ENCODE peak calls at places on chromosomes 5 and 9, in eight cellular contexts. One of them, this sample, is unnamed.

GRCh38 chr5:98735806-98736507 is 37.5 kb upstream of the RGMB start:
- DNase-seq in GM12891: no peak
- DNase-seq in sigmoid colon: no peak
- DNase-seq in breast epithelium: no peak
- DNase-seq in HCT116: no peak
- DNase-seq in prostate gland: no peak
- DNase-seq in transverse colon: no peak
- DNase-seq in suprapubic skin: no peak
- DNase-seq in this sample: no peak

GRCh38 chr5:67156976-67157583 is 39.5 kb downstream of the CD180 start:
- DNase-seq in sigmoid colon: no peak
- DNase-seq in breast epithelium: no peak
- DNase-seq in suprapubic skin: no peak
- DNase-seq in transverse colon: peak
- DNase-seq in GM12891: peak
- DNase-seq in HCT116: peak
- DNase-seq in prostate gland: no peak
- DNase-seq in this sample: peak

GRCh38 chr9:27400334-27400875 is 103.5 kb upstream of the EQTN start:
- DNase-seq in HCT116: no peak
- DNase-seq in GM12891: no peak
- DNase-seq in sigmoid colon: no peak
- DNase-seq in transverse colon: no peak
- DNase-seq in breast epithelium: no peak
- DNase-seq in suprapubic skin: no peak
- DNase-seq in prostate gland: no peak
- DNase-seq in this sample: no peak

GRCh38 chr5:180804129-180804601 is 1.6 kb upstream of the MGAT1 start:
- DNase-seq in HCT116: no peak
- DNase-seq in transverse colon: no peak
- DNase-seq in sigmoid colon: peak
- DNase-seq in suprapubic skin: peak
- DNase-seq in prostate gland: no peak
- DNase-seq in GM12891: no peak
- DNase-seq in breast epithelium: no peak
- DNase-seq in this sample: no peak

GRCh38 chr9:114348906-114349482 is 19.3 kb downstream of the ORM2 start:
- DNase-seq in transverse colon: peak
- DNase-seq in prostate gland: no peak
- DNase-seq in GM12891: peak
- DNase-seq in breast epithelium: no peak
- DNase-seq in suprapubic skin: no peak
- DNase-seq in HCT116: peak
- DNase-seq in sigmoid colon: peak
- DNase-seq in this sample: peak

GRCh38 chr5:162565-163337 is 28.5 kb upstream of the LRRC14B start:
- DNase-seq in GM12891: no peak
- DNase-seq in breast epithelium: no peak
- DNase-seq in transverse colon: no peak
- DNase-seq in sigmoid colon: peak
- DNase-seq in prostate gland: no peak
- DNase-seq in HCT116: no peak
- DNase-seq in suprapubic skin: peak
- DNase-seq in this sample: no peak

GRCh38 chr5:136202800-136203199 is 9.8 kb upstream of the SMIM32 start:
- DNase-seq in prostate gland: no peak
- DNase-seq in suprapubic skin: no peak
- DNase-seq in breast epithelium: no peak
- DNase-seq in GM12891: no peak
- DNase-seq in HCT116: no peak
- DNase-seq in transverse colon: no peak
- DNase-seq in sigmoid colon: no peak
- DNase-seq in this sample: no peak

GRCh38 chr5:32387176-32387575 is 57.4 kb downstream of the ZFR start:
- DNase-seq in suprapubic skin: no peak
- DNase-seq in breast epithelium: no peak
- DNase-seq in transverse colon: no peak
- DNase-seq in GM12891: no peak
- DNase-seq in HCT116: no peak
- DNase-seq in prostate gland: no peak
- DNase-seq in sigmoid colon: no peak
- DNase-seq in this sample: no peak

GRCh38 chr5:38697013-38697412 is 140.6 kb upstream of the LIFR start:
- DNase-seq in transverse colon: no peak
- DNase-seq in breast epithelium: no peak
- DNase-seq in prostate gland: no peak
- DNase-seq in sigmoid colon: no peak
- DNase-seq in HCT116: no peak
- DNase-seq in suprapubic skin: no peak
- DNase-seq in GM12891: no peak
- DNase-seq in this sample: no peak

GRCh38 chr5:7471710-7472109 is 75.8 kb downstream of the ADCY2 start:
- DNase-seq in GM12891: no peak
- DNase-seq in prostate gland: no peak
- DNase-seq in HCT116: no peak
- DNase-seq in transverse colon: no peak
- DNase-seq in breast epithelium: no peak
- DNase-seq in sigmoid colon: no peak
- DNase-seq in suprapubic skin: no peak
- DNase-seq in this sample: no peak

GRCh38 chr5:58317808-58318207 is 142.1 kb downstream of the PLK2 start:
- DNase-seq in transverse colon: no peak
- DNase-seq in HCT116: no peak
- DNase-seq in breast epithelium: no peak
- DNase-seq in GM12891: no peak
- DNase-seq in suprapubic skin: no peak
- DNase-seq in sigmoid colon: no peak
- DNase-seq in prostate gland: no peak
- DNase-seq in this sample: no peak

GRCh38 chr9:93896496-93897033 is 58.6 kb downstream of the BARX1 start:
- DNase-seq in breast epithelium: no peak
- DNase-seq in prostate gland: no peak
- DNase-seq in transverse colon: peak
- DNase-seq in suprapubic skin: peak
- DNase-seq in HCT116: no peak
- DNase-seq in GM12891: no peak
- DNase-seq in sigmoid colon: peak
- DNase-seq in this sample: no peak

GRCh38 chr9:95852059-95853032 is 23.1 kb upstream of the ERCC6L2 start:
- DNase-seq in suprapubic skin: no peak
- DNase-seq in sigmoid colon: no peak
- DNase-seq in breast epithelium: no peak
- DNase-seq in GM12891: no peak
- DNase-seq in prostate gland: no peak
- DNase-seq in transverse colon: no peak
- DNase-seq in HCT116: no peak
- DNase-seq in this sample: no peak

GRCh38 chr9:111301195-111301594 is 28.8 kb downstream of the OR2K2 start:
- DNase-seq in GM12891: no peak
- DNase-seq in breast epithelium: no peak
- DNase-seq in suprapubic skin: no peak
- DNase-seq in transverse colon: no peak
- DNase-seq in HCT116: no peak
- DNase-seq in sigmoid colon: no peak
- DNase-seq in prostate gland: no peak
- DNase-seq in this sample: no peak

GRCh38 chr9:134693641-134694367 is 52.2 kb downstream of the COL5A1 start:
- DNase-seq in sigmoid colon: peak
- DNase-seq in HCT116: no peak
- DNase-seq in suprapubic skin: no peak
- DNase-seq in breast epithelium: no peak
- DNase-seq in transverse colon: no peak
- DNase-seq in prostate gland: no peak
- DNase-seq in GM12891: no peak
- DNase-seq in this sample: no peak

GRCh38 chr5:77645158-77645994 is 6.9 kb upstream of the OTP start:
- DNase-seq in prostate gland: no peak
- DNase-seq in transverse colon: peak
- DNase-seq in suprapubic skin: no peak
- DNase-seq in HCT116: peak
- DNase-seq in GM12891: peak
- DNase-seq in sigmoid colon: no peak
- DNase-seq in breast epithelium: no peak
- DNase-seq in this sample: no peak

GRCh38 chr5:149865746-149866145 is 78.8 kb downstream of the PDE6A start:
- DNase-seq in suprapubic skin: peak
- DNase-seq in HCT116: no peak
- DNase-seq in breast epithelium: no peak
- DNase-seq in prostate gland: no peak
- DNase-seq in sigmoid colon: no peak
- DNase-seq in GM12891: no peak
- DNase-seq in transverse colon: no peak
- DNase-seq in this sample: no peak

GRCh38 chr9:9170735-9171134 is 1371.2 kb upstream of the DMAC1 start:
- DNase-seq in breast epithelium: no peak
- DNase-seq in suprapubic skin: no peak
- DNase-seq in sigmoid colon: no peak
- DNase-seq in prostate gland: no peak
- DNase-seq in transverse colon: no peak
- DNase-seq in HCT116: no peak
- DNase-seq in GM12891: no peak
- DNase-seq in this sample: no peak

GRCh38 chr5:158880514-158881001 is 219.2 kb downstream of the EBF1 start:
- DNase-seq in breast epithelium: no peak
- DNase-seq in transverse colon: no peak
- DNase-seq in sigmoid colon: no peak
- DNase-seq in GM12891: no peak
- DNase-seq in suprapubic skin: no peak
- DNase-seq in HCT116: no peak
- DNase-seq in prostate gland: no peak
- DNase-seq in this sample: no peak
- TF ChIP-seq POLR2AphosphoS5 in breast epithelium: no peak
- TF ChIP-seq POLR2AphosphoS5 in transverse colon: no peak
- TF ChIP-seq POLR2AphosphoS5 in sigmoid colon: no peak
- TF ChIP-seq POLR2AphosphoS5 in GM12891: no peak
- TF ChIP-seq POLR2AphosphoS5 in suprapubic skin: no peak
- TF ChIP-seq POLR2AphosphoS5 in HCT116: no peak
- TF ChIP-seq POLR2AphosphoS5 in prostate gland: no peak
- TF ChIP-seq POLR2AphosphoS5 in this sample: no peak

GRCh38 chr5:16350816-16351215 is 114.8 kb downstream of the ZNF622 start:
- DNase-seq in breast epithelium: no peak
- DNase-seq in prostate gland: no peak
- DNase-seq in transverse colon: no peak
- DNase-seq in GM12891: no peak
- DNase-seq in HCT116: no peak
- DNase-seq in sigmoid colon: no peak
- DNase-seq in suprapubic skin: no peak
- DNase-seq in this sample: no peak
- TF ChIP-seq POLR2AphosphoS5 in breast epithelium: no peak
- TF ChIP-seq POLR2AphosphoS5 in prostate gland: no peak
- TF ChIP-seq POLR2AphosphoS5 in transverse colon: no peak
- TF ChIP-seq POLR2AphosphoS5 in GM12891: no peak
- TF ChIP-seq POLR2AphosphoS5 in HCT116: no peak
- TF ChIP-seq POLR2AphosphoS5 in sigmoid colon: no peak
- TF ChIP-seq POLR2AphosphoS5 in suprapubic skin: no peak
- TF ChIP-seq POLR2AphosphoS5 in this sample: no peak

GRCh38 chr5:112420111-112420864 is 1.2 kb upstream of the EPB41L4A start:
- DNase-seq in sigmoid colon: peak
- DNase-seq in GM12891: peak
- DNase-seq in suprapubic skin: peak
- DNase-seq in HCT116: peak
- DNase-seq in breast epithelium: peak
- DNase-seq in prostate gland: peak
- DNase-seq in transverse colon: peak
- DNase-seq in this sample: peak

GRCh38 chr5:112418412-112419049 is 546 bp downstream of the EPB41L4A start:
- DNase-seq in GM12891: no peak
- DNase-seq in breast epithelium: no peak
- DNase-seq in transverse colon: peak
- DNase-seq in suprapubic skin: no peak
- DNase-seq in prostate gland: no peak
- DNase-seq in sigmoid colon: no peak
- DNase-seq in HCT116: no peak
- DNase-seq in this sample: no peak

GRCh38 chr5:112419050-112419595 is at the start of gene EPB41L4A:
- DNase-seq in HCT116: no peak
- DNase-seq in transverse colon: peak
- DNase-seq in breast epithelium: no peak
- DNase-seq in prostate gland: peak
- DNase-seq in GM12891: peak
- DNase-seq in suprapubic skin: no peak
- DNase-seq in sigmoid colon: no peak
- DNase-seq in this sample: no peak

GRCh38 chr5:112419596-112420110 is 576 bp upstream of the EPB41L4A start:
- DNase-seq in sigmoid colon: peak
- DNase-seq in suprapubic skin: peak
- DNase-seq in prostate gland: peak
- DNase-seq in GM12891: peak
- DNase-seq in breast epithelium: peak
- DNase-seq in transverse colon: peak
- DNase-seq in HCT116: peak
- DNase-seq in this sample: no peak

GRCh38 chr5:112417931-112418358 is 1.1 kb downstream of the EPB41L4A start:
- DNase-seq in GM12891: peak
- DNase-seq in HCT116: no peak
- DNase-seq in prostate gland: peak
- DNase-seq in sigmoid colon: no peak
- DNase-seq in suprapubic skin: peak
- DNase-seq in transverse colon: peak
- DNase-seq in breast epithelium: peak
- DNase-seq in this sample: no peak
- TF ChIP-seq POLR2AphosphoS5 in GM12891: no peak
- TF ChIP-seq POLR2AphosphoS5 in HCT116: no peak
- TF ChIP-seq POLR2AphosphoS5 in prostate gland: peak
- TF ChIP-seq POLR2AphosphoS5 in sigmoid colon: no peak
- TF ChIP-seq POLR2AphosphoS5 in suprapubic skin: no peak
- TF ChIP-seq POLR2AphosphoS5 in transverse colon: peak
- TF ChIP-seq POLR2AphosphoS5 in breast epithelium: no peak
- TF ChIP-seq POLR2AphosphoS5 in this sample: no peak

DNA sequence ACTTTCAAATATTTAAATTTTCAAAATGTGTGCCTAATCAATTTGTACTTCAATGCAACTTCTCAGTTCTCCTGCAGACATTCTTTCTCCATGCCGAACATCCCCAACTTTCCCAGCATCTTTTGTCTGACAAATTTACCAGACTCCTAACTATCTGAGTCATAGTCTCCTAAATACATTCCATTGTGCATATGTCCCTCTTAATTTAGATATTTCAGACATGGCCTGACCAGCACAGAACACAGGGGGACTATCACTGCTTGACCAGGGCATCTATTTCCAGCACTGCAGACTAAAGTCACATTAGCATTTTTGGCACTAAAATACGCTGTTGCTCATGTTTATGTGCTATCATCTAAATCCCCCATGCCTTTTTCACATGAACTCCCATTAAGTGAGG is 71.9 kb downstream of the ITGA1 start:
- DNase-seq in transverse colon: no peak
- DNase-seq in prostate gland: no peak
- DNase-seq in sigmoid colon: no peak
- DNase-seq in HCT116: no peak
- DNase-seq in GM12891: no peak
- DNase-seq in suprapubic skin: no peak
- DNase-seq in breast epithelium: no peak
- DNase-seq in this sample: no peak
- TF ChIP-seq POLR2AphosphoS5 in transverse colon: no peak
- TF ChIP-seq POLR2AphosphoS5 in prostate gland: no peak
- TF ChIP-seq POLR2AphosphoS5 in sigmoid colon: no peak
- TF ChIP-seq POLR2AphosphoS5 in HCT116: no peak
- TF ChIP-seq POLR2AphosphoS5 in GM12891: no peak
- TF ChIP-seq POLR2AphosphoS5 in suprapubic skin: no peak
- TF ChIP-seq POLR2AphosphoS5 in breast epithelium: no peak
- TF ChIP-seq POLR2AphosphoS5 in this sample: no peak

This sample was measured in Panc1.